ENCODE peak calls at places on chromosomes 11 and 22, in five cellular contexts. Y is HepG2, L is K562, F is HCT116, H is H1. J is an unnamed sample.

GRCh38 chr22:17131686-17132085 is 10.5 kb upstream of the TMEM121B start:
- DNase-seq in Y (no peak), L (no peak), F (no peak), H (peak), J (no peak)

GRCh38 chr11:16924826-16925494 is 89.3 kb downstream of the PLEKHA7 start:
- DNase-seq in Y (peak), L (no peak), F (peak), H (no peak), J (no peak)

GRCh38 chr11:256952-257737 is 20.4 kb downstream of the PSMD13 start:
- DNase-seq in Y (no peak), L (no peak), F (no peak), H (no peak), J (no peak)

GRCh38 chr11:68684385-68685356 is at the start of gene GAL:
- DNase-seq in Y (no peak), L (peak), F (no peak), H (no peak), J (no peak)

GRCh38 chr11:47372422-47372821 is 5.9 kb downstream of the SPI1 start:
- DNase-seq in Y (no peak), L (no peak), F (no peak), H (no peak), J (no peak)

GRCh38 chr22:25419247-25420113 is 145.0 kb upstream of the GRK3 start:
- DNase-seq in Y (peak), L (no peak), F (no peak), H (no peak), J (peak)

GRCh38 chr22:29277927-29278326 is 9.9 kb downstream of the EWSR1 start:
- DNase-seq in Y (no peak), L (no peak), F (no peak), H (no peak), J (no peak)

GRCh38 chr22:45212992-45213751 is 27.5 kb downstream of the KIAA0930 start:
- DNase-seq in Y (no peak), L (no peak), F (no peak), H (no peak), J (no peak)

GRCh38 chr22:35743466-35743865 is 25.8 kb downstream of the APOL5 start:
- DNase-seq in Y (no peak), L (no peak), F (no peak), H (no peak), J (no peak)

GRCh38 chr22:43925433-43926348 is 2.1 kb downstream of the PNPLA3 start:
- DNase-seq in Y (peak), L (no peak), F (no peak), H (no peak), J (no peak)

GRCh38 chr11:111913031-111913861 is 712 bp downstream of the HSPB2 start:
- DNase-seq in Y (no peak), L (peak), F (no peak), H (no peak), J (no peak)

DNA sequence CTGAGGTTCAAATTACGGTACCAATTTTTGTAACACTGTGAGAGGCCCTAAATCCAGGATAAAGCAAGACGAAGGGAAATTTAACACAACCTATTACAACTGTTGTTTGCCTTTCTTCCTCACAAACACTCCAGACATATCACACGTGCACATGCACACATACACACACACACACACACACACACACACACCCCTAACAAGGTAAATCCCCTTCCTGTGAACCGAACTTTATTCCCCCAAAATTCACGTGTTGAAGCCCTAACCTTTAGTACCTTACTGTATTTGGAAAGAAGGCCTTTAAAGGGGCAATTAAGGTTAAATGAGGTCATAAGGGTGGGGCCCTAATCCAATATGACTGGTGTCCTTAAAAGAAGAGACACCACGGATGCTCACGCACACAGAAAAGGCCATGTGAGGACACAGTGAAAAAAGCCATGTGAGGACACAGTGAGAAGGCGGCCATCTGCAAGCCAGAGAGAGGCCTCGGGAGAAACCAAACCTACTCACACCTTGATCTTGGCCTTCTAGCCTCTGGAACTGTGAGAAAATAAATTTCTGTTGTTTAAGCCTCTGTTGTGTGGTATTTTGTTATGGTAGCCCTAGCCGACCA is 1.8 kb downstream of the SERGEF start:
- DNase-seq in Y (peak), L (no peak), F (no peak), H (no peak), J (no peak)
- TF ChIP-seq ZNF274 in Y (no peak), L (no peak), F (no peak), H (no peak), J (no peak)

GRCh38 chr11:117510646-117511045 is 183.0 kb downstream of the CEP164 start:
- DNase-seq in Y (no peak), L (no peak), F (no peak), H (no peak), J (no peak)

GRCh38 chr11:117513666-117514065 is 186.0 kb downstream of the CEP164 start:
- DNase-seq in Y (no peak), L (no peak), F (no peak), H (no peak), J (no peak)

GRCh38 chr11:117511483-117511934 is 183.9 kb downstream of the CEP164 start:
- DNase-seq in Y (no peak), L (no peak), F (no peak), H (no peak), J (no peak)

GRCh38 chr11:117514256-117514655 is 186.6 kb downstream of the CEP164 start:
- DNase-seq in Y (no peak), L (no peak), F (no peak), H (no peak), J (no peak)

GRCh38 chr11:117511981-117512448 is 184.4 kb downstream of the CEP164 start:
- DNase-seq in Y (peak), L (no peak), F (no peak), H (no peak), J (no peak)
- TF ChIP-seq EZH2 in Y (no peak), L (no peak), F (no peak), H (no peak), J (no peak)

DNA sequence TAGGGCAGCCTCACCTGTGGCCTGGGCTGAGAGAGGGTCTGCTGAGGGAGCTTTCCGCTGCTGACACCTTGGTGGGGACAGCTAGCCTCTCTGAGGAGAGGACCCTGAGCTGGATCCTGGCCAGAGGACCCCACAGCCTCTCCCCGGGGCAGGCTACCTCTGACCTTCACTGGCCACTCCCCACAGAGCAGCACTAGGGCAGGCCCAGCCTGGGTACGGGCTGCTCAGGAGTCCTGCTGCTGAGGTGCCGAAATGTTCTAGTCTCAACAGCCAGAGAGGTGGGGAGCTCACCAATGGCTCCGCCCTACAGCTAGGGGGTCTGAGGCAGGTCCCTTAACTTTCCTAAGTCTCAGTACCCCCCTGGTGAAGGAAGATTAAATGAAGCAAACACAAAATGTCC is 47.5 kb downstream of the SGSM3 start:
- DNase-seq in Y (no peak), L (no peak), F (no peak), H (no peak), J (no peak)
- TF ChIP-seq POLR2AphosphoS5 in Y (no peak), L (no peak), F (no peak), H (no peak), J (no peak)

DNA sequence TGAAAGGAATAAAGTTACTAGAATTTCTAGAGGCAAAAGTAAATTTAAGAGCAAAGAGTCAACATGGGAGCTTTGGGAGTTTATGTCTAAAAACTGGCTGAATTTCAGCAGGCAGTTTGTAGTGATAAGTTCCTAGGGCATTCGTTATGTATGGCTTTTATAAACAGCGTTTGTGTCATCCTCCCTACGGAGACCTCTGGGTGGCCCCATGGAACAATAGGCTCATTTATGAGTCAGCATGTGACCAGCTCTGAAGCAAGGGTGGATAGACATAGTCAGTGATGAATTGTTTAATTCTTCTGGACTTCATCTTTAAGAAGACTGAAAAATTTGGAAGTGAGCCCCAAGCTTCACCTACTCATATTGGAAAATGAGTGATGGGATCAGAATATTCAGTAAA is 37.1 kb downstream of the SVIP start:
- DNase-seq in Y (peak), L (peak), F (peak), H (no peak), J (no peak)
- TF ChIP-seq ZNF274 in Y (no peak), L (no peak), F (no peak), H (no peak), J (no peak)

DNA sequence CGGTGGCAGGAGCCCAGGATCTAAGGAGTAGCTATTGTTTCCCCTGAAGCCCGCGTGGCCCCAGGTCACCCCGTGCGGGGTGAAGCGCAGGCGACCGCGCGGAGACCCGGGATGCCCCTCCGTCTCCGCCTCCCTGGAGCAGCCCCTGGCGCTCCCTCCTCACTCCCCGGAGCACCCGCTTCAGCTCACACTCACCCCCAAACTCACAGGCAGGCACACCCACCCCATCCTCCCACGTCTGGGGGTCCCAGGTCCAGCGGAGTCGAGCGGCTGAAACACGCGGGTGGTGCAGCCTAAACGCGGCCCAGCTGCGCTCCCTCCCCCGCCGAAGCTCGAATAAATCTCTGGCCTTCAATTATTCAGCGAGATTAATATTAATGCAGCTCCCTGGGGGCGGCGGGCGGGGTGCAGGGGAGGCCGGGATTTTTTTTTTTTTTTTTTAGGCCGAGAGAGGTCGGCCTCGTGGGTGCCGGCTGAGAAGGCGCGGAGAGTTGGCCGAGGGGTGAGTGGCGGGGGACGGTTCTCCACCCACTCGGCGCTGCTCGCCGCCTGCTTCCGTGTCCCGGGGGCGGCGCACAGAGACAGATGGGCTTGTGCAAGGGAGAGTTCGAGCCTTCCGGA is 465 bp upstream of the SLC1A2 start:
- DNase-seq in Y (no peak), L (no peak), F (no peak), H (no peak), J (no peak)
- TF ChIP-seq EZH2 in Y (no peak), L (no peak), F (no peak), H (no peak), J (no peak)

GRCh38 chr11:128457874-128458273 is 129.5 kb downstream of the ETS1 start:
- DNase-seq in Y (no peak), L (no peak), F (no peak), H (no peak), J (no peak)

GRCh38 chr11:128458316-128458715 is 129.0 kb downstream of the ETS1 start:
- DNase-seq in Y (no peak), L (no peak), F (no peak), H (no peak), J (no peak)

GRCh38 chr11:128456566-128457268 is 130.6 kb downstream of the ETS1 start:
- DNase-seq in Y (no peak), L (no peak), F (no peak), H (no peak), J (no peak)

GRCh38 chr11:128453444-128454336 is 133.7 kb downstream of the ETS1 start:
- DNase-seq in Y (no peak), L (no peak), F (no peak), H (no peak), J (no peak)

GRCh38 chr11:128455766-128456165 is 131.6 kb downstream of the ETS1 start:
- DNase-seq in Y (no peak), L (no peak), F (no peak), H (no peak), J (no peak)
- TF ChIP-seq POLR2AphosphoS5 in Y (no peak), L (no peak), F (no peak), H (no peak), J (no peak)

GRCh38 chr11:2106583-2107209 is 32.5 kb downstream of the IGF2 start:
- DNase-seq in Y (no peak), L (no peak), F (no peak), H (no peak), J (no peak)
- TF ChIP-seq ZNF274 in Y (no peak), L (no peak), F (no peak), H (no peak), J (no peak)

GRCh38 chr22:20660441-20661054 is 113.4 kb upstream of the SERPIND1 start:
- DNase-seq in Y (no peak), L (no peak), F (no peak), H (no peak), J (no peak)

GRCh38 chr22:20659258-20659657 is 114.7 kb upstream of the SERPIND1 start:
- DNase-seq in Y (no peak), L (no peak), F (no peak), H (no peak), J (no peak)

GRCh38 chr22:20661473-20661872 is 112.4 kb upstream of the SERPIND1 start:
- DNase-seq in Y (no peak), L (no peak), F (no peak), H (no peak), J (no peak)

GRCh38 chr22:20658433-20659222 is 115.3 kb upstream of the SERPIND1 start:
- DNase-seq in Y (no peak), L (peak), F (no peak), H (no peak), J (no peak)

DNA sequence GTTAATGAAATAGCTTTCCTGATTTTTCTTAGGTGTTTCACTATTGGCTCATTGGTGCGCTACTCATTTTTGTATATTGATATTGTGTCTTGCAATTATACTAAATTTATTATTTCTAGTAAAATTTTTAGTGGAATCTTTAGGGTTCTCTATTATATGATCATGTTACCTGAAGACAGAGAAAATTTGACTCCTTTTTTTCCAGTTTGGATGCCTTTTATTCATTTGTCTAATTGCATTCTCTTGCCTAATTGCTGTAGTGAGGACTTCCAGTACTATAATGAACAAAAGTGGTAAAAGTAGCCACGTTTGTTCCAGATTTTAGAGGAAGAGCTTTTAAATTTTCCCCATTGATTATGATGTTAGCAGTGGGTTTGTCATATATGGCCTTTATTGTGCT is 114.0 kb upstream of the SERPIND1 start:
- DNase-seq in Y (no peak), L (no peak), F (no peak), H (no peak), J (no peak)
- TF ChIP-seq EZH2 in Y (no peak), L (no peak), F (no peak), H (no peak), J (no peak)

J was measured in GM12878.